ENCODE peak calls at places on chromosomes 5 and 9, in eight cellular contexts. U, J, Q, Y, H, S, W and P are unnamed samples.

GRCh38 chr5:178336889-178337785 is 104.5 kb upstream of the PHYKPL start:
- DNase-seq in U (no peak), J (no peak), Q (no peak), Y (no peak), H (no peak), S (no peak), W (no peak), P (no peak)

GRCh38 chr5:79849061-79849460 is 142.0 kb downstream of the MTX3 start:
- DNase-seq in U (no peak), J (no peak), Q (no peak), Y (no peak), H (no peak), S (no peak), W (no peak), P (no peak)

GRCh38 chr5:9337908-9338307 is 208.0 kb downstream of the SEMA5A start:
- DNase-seq in U (no peak), J (peak), Q (no peak), Y (no peak), H (no peak), S (no peak), W (peak), P (no peak)

GRCh38 chr5:141951341-141951781 is 6.6 kb downstream of the PCDH12 start:
- DNase-seq in U (no peak), J (no peak), Q (no peak), Y (no peak), H (no peak), S (no peak), W (peak), P (no peak)

GRCh38 chr9:78971505-78971904 is 600.3 kb upstream of the TLE4 start:
- DNase-seq in U (no peak), J (no peak), Q (no peak), Y (no peak), H (no peak), S (no peak), W (no peak), P (peak)

GRCh38 chr5:97098864-97099454 is 43.5 kb downstream of the LIX1 start:
- DNase-seq in U (no peak), J (no peak), Q (no peak), Y (no peak), H (no peak), S (no peak), W (no peak), P (no peak)

GRCh38 chr5:75053286-75054109 is 1.1 kb upstream of the GCNT4 start:
- DNase-seq in U (peak), J (peak), Q (peak), Y (no peak), H (peak), S (no peak), W (peak), P (peak)

GRCh38 chr9:117314021-117314420 is 100.8 kb downstream of the ASTN2 start:
- DNase-seq in U (no peak), J (no peak), Q (no peak), Y (no peak), H (no peak), S (no peak), W (no peak), P (no peak)

GRCh38 chr5:32147236-32147635 is 26.9 kb downstream of the GOLPH3 start:
- DNase-seq in U (no peak), J (no peak), Q (no peak), Y (no peak), H (no peak), S (no peak), W (peak), P (no peak)

GRCh38 chr5:75051217-75051751 is 1.1 kb downstream of the GCNT4 start:
- DNase-seq in U (no peak), J (no peak), Q (peak), Y (no peak), H (no peak), S (no peak), W (no peak), P (no peak)

GRCh38 chr5:103657301-103657700 is 94.7 kb upstream of the NUDT12 start:
- DNase-seq in U (no peak), J (no peak), Q (no peak), Y (no peak), H (no peak), S (no peak), W (no peak), P (no peak)

GRCh38 chr5:175436403-175436802 is 7.6 kb downstream of the DRD1 start:
- DNase-seq in U (no peak), J (no peak), Q (no peak), Y (no peak), H (no peak), S (no peak), W (no peak), P (no peak)

GRCh38 chr5:179264053-179264540 is 81.2 kb downstream of the ADAMTS2 start:
- DNase-seq in U (peak), J (no peak), Q (no peak), Y (no peak), H (no peak), S (no peak), W (no peak), P (no peak)

GRCh38 chr9:136011703-136012496 is 50.7 kb upstream of the UBAC1 start:
- DNase-seq in U (no peak), J (no peak), Q (no peak), Y (no peak), H (no peak), S (no peak), W (peak), P (no peak)

GRCh38 chr5:171681667-171682066 is 104.0 kb upstream of the SMIM23 start:
- DNase-seq in U (no peak), J (no peak), Q (no peak), Y (no peak), H (no peak), S (no peak), W (peak), P (no peak)

GRCh38 chr9:70136632-70137031 is 93.0 kb downstream of the MAMDC2 start:
- DNase-seq in U (no peak), J (no peak), Q (no peak), Y (no peak), H (no peak), S (no peak), W (peak), P (no peak)

GRCh38 chr5:129361441-129362025 is 98.6 kb upstream of the ADAMTS19 start:
- DNase-seq in U (no peak), J (peak), Q (no peak), Y (no peak), H (no peak), S (peak), W (peak), P (no peak)

GRCh38 chr5:9108156-9108555 is 437.7 kb downstream of the SEMA5A start:
- DNase-seq in U (no peak), J (no peak), Q (no peak), Y (no peak), H (no peak), S (no peak), W (no peak), P (no peak)

GRCh38 chr5:3317051-3317795 is 278.4 kb upstream of the IRX1 start:
- DNase-seq in U (no peak), J (no peak), Q (no peak), Y (no peak), H (no peak), S (no peak), W (no peak), P (no peak)

GRCh38 chr5:134561871-134562296 is 36.4 kb downstream of the JADE2 start:
- DNase-seq in U (no peak), J (peak), Q (no peak), Y (no peak), H (no peak), S (peak), W (peak), P (no peak)

GRCh38 chr5:17227868-17228267 is 10.4 kb downstream of the BASP1 start:
- DNase-seq in U (no peak), J (no peak), Q (no peak), Y (no peak), H (no peak), S (no peak), W (no peak), P (no peak)

GRCh38 chr9:127290666-127291065 is 26.1 kb downstream of the GARNL3 start:
- DNase-seq in U (no peak), J (no peak), Q (no peak), Y (no peak), H (no peak), S (no peak), W (no peak), P (no peak)

GRCh38 chr9:119487118-119487827 is 118.0 kb upstream of the BRINP1 start:
- DNase-seq in U (no peak), J (no peak), Q (no peak), Y (no peak), H (no peak), S (no peak), W (no peak), P (no peak)

GRCh38 chr5:760363-761205 is 23.9 kb downstream of the ZDHHC11B start:
- DNase-seq in U (peak), J (no peak), Q (no peak), Y (no peak), H (peak), S (no peak), W (no peak), P (no peak)

GRCh38 chr5:159311063-159311462 is 19.2 kb downstream of the IL12B start:
- DNase-seq in U (no peak), J (no peak), Q (no peak), Y (no peak), H (no peak), S (no peak), W (no peak), P (no peak)

GRCh38 chr5:446864-447263 is 3.9 kb downstream of the EXOC3 start:
- DNase-seq in U (peak), J (peak), Q (no peak), Y (no peak), H (no peak), S (peak), W (peak), P (peak)

GRCh38 chr5:154756871-154757646 is 1.9 kb downstream of the LARP1 start:
- DNase-seq in U (peak), J (no peak), Q (peak), Y (peak), H (peak), S (no peak), W (peak), P (no peak)

GRCh38 chr9:93154293-93154903 is 20.3 kb upstream of the NINJ1 start:
- DNase-seq in U (no peak), J (peak), Q (no peak), Y (no peak), H (no peak), S (no peak), W (peak), P (peak)

GRCh38 chr9:121599186-121599871 is 52.1 kb upstream of the DAB2IP start:
- DNase-seq in U (no peak), J (no peak), Q (no peak), Y (no peak), H (no peak), S (peak), W (peak), P (no peak)

GRCh38 chr5:128842241-128842640 is 123.0 kb upstream of the SLC27A6 start:
- DNase-seq in U (no peak), J (no peak), Q (no peak), Y (no peak), H (no peak), S (no peak), W (peak), P (no peak)

GRCh38 chr9:129654641-129655040 is 10.8 kb upstream of the PRRX2 start:
- DNase-seq in U (no peak), J (no peak), Q (no peak), Y (no peak), H (no peak), S (no peak), W (no peak), P (no peak)

GRCh38 chr9:111178361-111179043 is 140.2 kb upstream of the LPAR1 start:
- DNase-seq in U (no peak), J (no peak), Q (no peak), Y (no peak), H (no peak), S (no peak), W (peak), P (peak)

GRCh38 chr9:126127591-126127990 is 199.0 kb upstream of the MVB12B start:
- DNase-seq in U (peak), J (no peak), Q (no peak), Y (no peak), H (peak), S (no peak), W (no peak), P (no peak)

GRCh38 chr9:76725181-76725580 is 39.1 kb upstream of the PCA3 start:
- DNase-seq in U (no peak), J (no peak), Q (no peak), Y (no peak), H (no peak), S (no peak), W (no peak), P (peak)

GRCh38 chr5:109199294-109199693 is 210.5 kb downstream of the PJA2 start:
- DNase-seq in U (no peak), J (no peak), Q (no peak), Y (no peak), H (no peak), S (no peak), W (peak), P (no peak)

GRCh38 chr9:134823623-134824022 is 57.0 kb upstream of the FCN2 start:
- DNase-seq in U (no peak), J (no peak), Q (no peak), Y (no peak), H (no peak), S (no peak), W (no peak), P (no peak)

GRCh38 chr5:138948391-138949222 is 73.5 kb upstream of the LRRTM2 start:
- DNase-seq in U (no peak), J (no peak), Q (no peak), Y (no peak), H (no peak), S (no peak), W (no peak), P (no peak)

GRCh38 chr9:17800397-17800796 is 221.5 kb downstream of the SH3GL2 start:
- DNase-seq in U (no peak), J (no peak), Q (no peak), Y (no peak), H (no peak), S (no peak), W (no peak), P (no peak)

GRCh38 chr9:125470767-125471580 is 209.3 kb downstream of the GAPVD1 start:
- DNase-seq in U (no peak), J (no peak), Q (no peak), Y (no peak), H (no peak), S (no peak), W (no peak), P (no peak)